ENCODE peak calls at places on chromosomes 1 and 21, in seven cellular contexts. S, L, G, I, B, Q and D are unnamed samples.

GRCh38 chr21:29184047-29184446 is 53.6 kb downstream of the MAP3K7CL start:
- DNase-seq in S (no peak), L (no peak), G (no peak), I (no peak), B (no peak), Q (no peak), D (no peak)

GRCh38 chr1:180922637-180923023 is 9.9 kb downstream of the KIAA1614 start:
- DNase-seq in S (no peak), L (no peak), G (no peak), I (no peak), B (no peak), Q (no peak), D (no peak)

GRCh38 chr1:210850556-210850955 is 283.4 kb downstream of the KCNH1 start:
- DNase-seq in S (no peak), L (no peak), G (no peak), I (no peak), B (no peak), Q (no peak), D (no peak)

GRCh38 chr21:29271927-29272333 is 26.8 kb upstream of the BACH1 start:
- DNase-seq in S (no peak), L (no peak), G (no peak), I (no peak), B (no peak), Q (no peak), D (no peak)

GRCh38 chr21:32387151-32387550 is 5.7 kb downstream of the URB1 start:
- DNase-seq in S (no peak), L (no peak), G (no peak), I (no peak), B (no peak), Q (no peak), D (no peak)

GRCh38 chr1:201324306-201324705 is 41.0 kb downstream of the PKP1 start:
- DNase-seq in S (no peak), L (no peak), G (no peak), I (peak; percentile 8), B (no peak), Q (no peak), D (no peak)

GRCh38 chr1:201190624-201191051 is at the start of gene IGFN1:
- DNase-seq in S (no peak), L (peak; percentile 18), G (no peak), I (no peak), B (no peak), Q (no peak), D (no peak)

GRCh38 chr1:170670751-170671628 is 7.1 kb downstream of the PRRX1 start:
- DNase-seq in S (peak; percentile 48), L (peak; percentile 81), G (no peak), I (peak; percentile 58), B (no peak), Q (peak; percentile 65), D (no peak)

GRCh38 chr21:33212159-33212851 is 17.4 kb upstream of the IFNAR2 start:
- DNase-seq in S (no peak), L (no peak), G (no peak), I (no peak), B (peak; percentile 14), Q (no peak), D (no peak)

GRCh38 chr1:171805395-171806115 is 24.1 kb downstream of the METTL13 start:
- DNase-seq in S (no peak), L (no peak), G (no peak), I (no peak), B (no peak), Q (no peak), D (no peak)

GRCh38 chr1:18922848-18923475 is 20.6 kb upstream of the ALDH4A1 start:
- DNase-seq in S (no peak), L (no peak), G (no peak), I (no peak), B (no peak), Q (no peak), D (no peak)

GRCh38 chr1:234611153-234611798 is 1.3 kb upstream of the IRF2BP2 start:
- DNase-seq in S (no peak), L (peak; percentile 32), G (no peak), I (no peak), B (no peak), Q (no peak), D (no peak)
- TF ChIP-seq CTCF in S (no peak), L (no peak), G (no peak), I (no peak), B (no peak), Q (peak; percentile 9), D (no peak)

GRCh38 chr1:15344380-15344779 is 65.3 kb upstream of the EFHD2 start:
- DNase-seq in S (no peak), L (no peak), G (no peak), I (no peak), B (no peak), Q (no peak), D (no peak)
- TF ChIP-seq CTCF in S (no peak), L (no peak), G (no peak), I (no peak), B (no peak), Q (no peak), D (no peak)

DNA sequence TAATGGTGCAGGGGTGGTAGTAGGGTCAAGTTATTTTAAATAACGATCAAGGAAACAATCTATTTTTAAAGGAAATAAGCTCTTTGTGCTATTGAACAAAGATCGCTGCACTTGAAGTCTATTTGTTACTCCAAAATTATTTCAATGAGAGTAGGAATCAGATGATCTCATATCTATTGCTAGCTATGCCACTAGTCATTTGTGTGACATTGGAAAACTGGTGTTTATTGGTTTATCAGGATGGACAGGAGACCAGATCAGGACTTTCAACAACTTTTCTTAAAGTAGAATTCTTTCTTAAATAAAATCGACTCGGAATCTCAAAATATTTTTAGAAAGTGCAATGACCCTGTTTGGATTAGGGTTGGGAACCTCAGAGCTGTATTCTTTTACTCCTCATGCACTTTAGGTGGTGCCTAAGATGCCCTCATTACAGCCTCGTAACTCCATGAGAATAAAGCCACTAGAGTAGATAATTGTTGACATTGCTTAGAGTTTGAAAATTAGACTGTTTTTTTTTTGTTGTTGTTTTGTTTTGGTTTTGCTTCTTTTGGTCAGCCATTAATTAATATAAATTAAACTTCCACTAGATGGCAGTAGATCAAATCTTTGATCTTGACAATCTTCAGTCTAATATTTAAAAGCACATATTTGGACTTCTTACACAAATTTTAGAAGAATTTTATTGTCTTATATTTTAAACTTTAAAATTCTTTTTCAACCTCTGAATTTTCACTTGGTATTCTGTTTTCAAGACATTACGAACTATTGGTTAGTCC is 352.4 kb downstream of the USP25 start:
- DNase-seq in S (no peak), L (no peak), G (no peak), I (no peak), B (no peak), Q (no peak), D (no peak)
- TF ChIP-seq CTCF in S (peak; percentile 60), L (peak; percentile 74), G (peak; percentile 40), I (peak; percentile 34), B (peak; percentile 30), Q (no peak), D (peak; percentile 17)

DNA sequence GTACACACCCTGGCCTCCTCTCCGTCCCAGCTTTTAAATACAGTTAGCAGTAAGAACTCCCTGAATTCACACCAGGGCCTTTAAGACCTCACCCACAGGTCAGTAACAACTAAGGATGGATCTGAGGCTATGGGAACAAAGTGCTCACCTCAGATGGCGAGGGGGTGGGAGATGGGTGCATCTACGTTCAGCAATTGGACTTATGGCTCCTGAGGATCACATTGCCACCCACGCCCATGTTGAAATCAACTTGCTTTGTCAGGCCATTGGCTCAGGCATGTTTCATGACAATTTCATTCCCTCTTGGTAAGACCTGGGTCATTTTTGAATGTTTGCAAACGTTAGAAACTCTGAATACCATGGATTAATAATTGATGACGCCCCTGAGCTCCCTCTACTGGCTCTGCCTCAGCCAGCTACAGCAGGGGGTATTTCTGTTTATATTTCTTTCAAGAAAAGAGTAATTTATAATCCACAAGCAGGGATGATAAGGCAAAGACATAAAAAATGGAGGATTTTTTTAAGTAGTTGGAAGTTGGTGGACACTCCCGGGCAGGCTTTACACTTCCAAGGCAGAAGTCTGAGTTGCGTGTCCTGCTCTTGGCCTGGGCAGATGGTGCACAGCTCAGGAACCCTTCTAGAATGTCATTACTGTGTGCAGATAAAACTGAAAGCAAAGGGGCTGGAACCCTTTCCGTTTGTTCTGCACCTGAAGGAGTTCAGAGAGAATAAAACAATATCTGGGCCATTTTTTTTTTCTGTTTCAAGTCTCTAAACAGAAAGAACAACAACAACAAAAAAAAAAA is 13.7 kb upstream of the LBR start:
- DNase-seq in S (no peak), L (no peak), G (no peak), I (no peak), B (no peak), Q (peak; percentile 80), D (no peak)
- TF ChIP-seq CTCF in S (no peak), L (no peak), G (no peak), I (peak; percentile 44), B (peak; percentile 29), Q (peak; percentile 20), D (no peak)

DNA sequence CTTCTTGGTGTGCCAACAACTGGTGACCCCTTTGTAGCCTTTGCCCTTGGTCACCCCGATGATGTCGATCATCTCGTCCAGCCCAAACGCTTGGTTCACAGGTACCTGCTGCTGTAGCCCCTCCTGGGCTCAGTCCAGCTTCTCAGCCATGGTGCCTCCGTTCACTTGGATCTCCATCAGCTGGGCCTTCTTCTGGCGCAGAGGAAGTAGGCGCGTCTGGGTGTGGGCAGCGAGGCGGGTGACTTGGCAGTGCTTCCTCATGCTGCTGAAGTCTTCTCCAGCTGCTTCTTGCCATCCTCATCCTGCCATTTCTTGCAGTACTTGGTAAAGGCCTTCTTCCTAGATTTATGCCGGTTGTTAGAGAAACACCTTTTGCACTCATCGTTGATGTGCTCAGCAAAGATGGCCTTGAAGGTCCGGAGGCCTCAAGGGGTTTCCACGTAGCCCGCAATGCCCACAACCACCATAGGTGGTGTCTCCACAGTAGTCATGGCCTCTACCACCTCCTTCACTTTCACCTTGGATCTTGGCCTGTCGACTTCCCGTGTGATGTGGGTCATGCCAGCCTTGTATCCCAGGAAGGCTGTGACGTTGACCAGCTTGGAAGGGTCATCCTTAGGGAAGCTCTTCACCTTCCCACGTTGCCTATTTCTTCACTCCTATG is 13.0 kb downstream of the DOP1B start:
- DNase-seq in S (peak; percentile 31), L (no peak), G (no peak), I (no peak), B (no peak), Q (no peak), D (no peak)
- TF ChIP-seq CTCF in S (no peak), L (no peak), G (no peak), I (no peak), B (no peak), Q (no peak), D (no peak)

GRCh38 chr1:1619917-1620361 is 4.6 kb downstream of the MIB2 start:
- DNase-seq in S (peak; percentile 75), L (no peak), G (no peak), I (no peak), B (no peak), Q (no peak), D (no peak)
- TF ChIP-seq CTCF in S (peak; percentile 50), L (peak; percentile 35), G (no peak), I (no peak), B (peak; percentile 18), Q (no peak), D (no peak)

GRCh38 chr1:93036672-93037071 is 42.4 kb upstream of the MTF2 start:
- DNase-seq in S (no peak), L (no peak), G (no peak), I (no peak), B (no peak), Q (no peak), D (no peak)
- TF ChIP-seq CTCF in S (no peak), L (no peak), G (no peak), I (no peak), B (no peak), Q (no peak), D (no peak)